ENCODE peak calls at places on chromosomes 4 and X, in five cellular contexts. One of them, this sample, is unnamed.

GRCh38 chr4:122854444-122854843 is 27.8 kb downstream of the FGF2 start:
- DNase-seq in mesenchymal stem cell: no peak
- DNase-seq in H9: no peak
- DNase-seq in H1: no peak
- DNase-seq in trophoblast cell: no peak
- DNase-seq in this sample: no peak

GRCh38 chr4:15349426-15349825 is 78.4 kb upstream of the C1QTNF7 start:
- DNase-seq in trophoblast cell: no peak
- DNase-seq in H9: no peak
- DNase-seq in mesenchymal stem cell: no peak
- DNase-seq in H1: no peak
- DNase-seq in this sample: no peak

GRCh38 chrX:43968347-43968746 is 4.8 kb downstream of the NDP start:
- DNase-seq in H9: no peak
- DNase-seq in H1: no peak
- DNase-seq in mesenchymal stem cell: no peak
- DNase-seq in trophoblast cell: no peak
- DNase-seq in this sample: no peak

GRCh38 chr4:100828986-100829685 is 311.3 kb upstream of the EMCN start:
- DNase-seq in trophoblast cell: no peak
- DNase-seq in mesenchymal stem cell: no peak
- DNase-seq in H1: no peak
- DNase-seq in H9: no peak
- DNase-seq in this sample: no peak

GRCh38 chr4:128394778-128395177 is 107.2 kb upstream of the PGRMC2 start:
- DNase-seq in H1: no peak
- DNase-seq in trophoblast cell: no peak
- DNase-seq in mesenchymal stem cell: peak
- DNase-seq in H9: no peak
- DNase-seq in this sample: no peak

GRCh38 chrX:121871122-121871521 is 823.7 kb downstream of the GLUD2 start:
- DNase-seq in H1: no peak
- DNase-seq in H9: no peak
- DNase-seq in trophoblast cell: no peak
- DNase-seq in mesenchymal stem cell: no peak
- DNase-seq in this sample: no peak

GRCh38 chrX:150436200-150436599 is 73.1 kb downstream of the MAMLD1 start:
- DNase-seq in mesenchymal stem cell: no peak
- DNase-seq in H1: no peak
- DNase-seq in H9: no peak
- DNase-seq in trophoblast cell: no peak
- DNase-seq in this sample: no peak

GRCh38 chr4:59175588-59175987 is 2024.5 kb upstream of the ADGRL3 start:
- DNase-seq in trophoblast cell: no peak
- DNase-seq in H1: no peak
- DNase-seq in mesenchymal stem cell: no peak
- DNase-seq in H9: no peak
- DNase-seq in this sample: no peak

GRCh38 chr4:54093609-54094240 is 6.2 kb upstream of the GSX2 start:
- DNase-seq in trophoblast cell: no peak
- DNase-seq in mesenchymal stem cell: no peak
- DNase-seq in H1: no peak
- DNase-seq in H9: peak
- DNase-seq in this sample: no peak

GRCh38 chrX:2657532-2657931 is 33.6 kb upstream of the CD99 start:
- DNase-seq in trophoblast cell: no peak
- DNase-seq in mesenchymal stem cell: no peak
- DNase-seq in H1: no peak
- DNase-seq in H9: no peak
- DNase-seq in this sample: no peak

GRCh38 chr4:23881674-23882337 is 8.0 kb downstream of the PPARGC1A start:
- DNase-seq in mesenchymal stem cell: no peak
- DNase-seq in H9: no peak
- DNase-seq in H1: no peak
- DNase-seq in trophoblast cell: no peak
- DNase-seq in this sample: no peak

GRCh38 chr4:169619518-169619957 is 840 bp upstream of the CLCN3 start:
- DNase-seq in mesenchymal stem cell: peak
- DNase-seq in trophoblast cell: peak
- DNase-seq in H1: no peak
- DNase-seq in H9: peak
- DNase-seq in this sample: peak
- H3K14ac ChIP-seq in mesenchymal stem cell: no peak
- H3K14ac ChIP-seq in trophoblast cell: no peak
- H3K14ac ChIP-seq in H1: no peak
- H3K14ac ChIP-seq in H9: no peak
- H3K14ac ChIP-seq in this sample: no peak

GRCh38 chr4:140091305-140091704 is 62.7 kb downstream of the MAML3 start:
- DNase-seq in H9: no peak
- DNase-seq in H1: no peak
- DNase-seq in trophoblast cell: no peak
- DNase-seq in mesenchymal stem cell: peak
- DNase-seq in this sample: no peak
- H2BK120ac ChIP-seq in H9: no peak
- H2BK120ac ChIP-seq in H1: no peak
- H2BK120ac ChIP-seq in trophoblast cell: peak
- H2BK120ac ChIP-seq in mesenchymal stem cell: no peak
- H2BK120ac ChIP-seq in this sample: no peak

DNA sequence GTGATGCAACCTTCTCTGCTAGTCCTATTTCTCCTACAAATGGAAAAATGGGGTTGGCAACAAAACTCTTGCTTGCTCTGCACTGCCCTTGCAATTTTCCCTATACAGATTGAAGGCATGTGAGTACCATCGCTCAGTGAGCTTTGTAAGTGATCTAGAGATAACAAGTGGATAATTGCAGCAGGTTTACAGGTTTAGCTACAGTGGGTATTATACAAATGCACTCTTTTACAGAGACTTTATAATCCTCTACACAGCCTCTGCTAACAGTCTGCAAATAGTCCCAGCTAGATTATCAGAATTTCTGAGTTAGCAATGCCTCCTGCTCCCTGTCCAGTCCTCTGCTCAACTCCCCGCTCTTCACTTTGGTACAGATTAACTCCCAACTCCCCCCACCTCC is 11.1 kb downstream of the LEF1 start:
- DNase-seq in H9: no peak
- DNase-seq in trophoblast cell: no peak
- DNase-seq in mesenchymal stem cell: no peak
- DNase-seq in H1: no peak
- DNase-seq in this sample: no peak
- H2BK12ac ChIP-seq in H9: no peak
- H2BK12ac ChIP-seq in trophoblast cell: no peak
- H2BK12ac ChIP-seq in mesenchymal stem cell: no peak
- H2BK12ac ChIP-seq in H1: no peak
- H2BK12ac ChIP-seq in this sample: no peak

DNA sequence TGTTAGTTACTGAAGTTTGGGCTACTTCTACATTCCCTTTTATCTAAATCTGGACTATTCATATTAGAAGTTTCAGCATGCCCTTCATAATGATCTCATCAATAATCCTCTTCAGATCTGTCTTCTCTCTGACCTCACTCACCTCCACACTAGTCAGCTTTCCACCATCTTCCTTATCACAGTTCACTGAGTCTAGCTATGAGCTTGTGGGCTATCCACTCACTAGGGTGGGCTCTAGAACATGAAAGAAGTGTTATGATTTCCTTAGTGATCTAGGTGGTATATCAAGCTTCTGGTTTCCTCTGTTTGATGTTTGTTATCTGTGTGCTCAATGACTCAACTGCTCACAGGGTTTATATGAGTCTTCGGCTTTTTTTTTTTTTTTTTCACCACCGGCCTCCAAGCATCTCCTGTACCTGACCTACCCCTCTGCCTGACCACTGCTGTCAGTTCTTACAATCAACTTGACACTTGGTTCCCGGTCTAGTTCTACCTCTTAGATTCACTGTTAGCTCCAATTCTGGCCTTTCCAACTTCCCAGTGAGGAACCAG is 103.1 kb downstream of the PAPSS1 start:
- DNase-seq in H1: no peak
- DNase-seq in trophoblast cell: no peak
- DNase-seq in mesenchymal stem cell: no peak
- DNase-seq in H9: no peak
- DNase-seq in this sample: no peak
- H3K14ac ChIP-seq in H1: no peak
- H3K14ac ChIP-seq in trophoblast cell: no peak
- H3K14ac ChIP-seq in mesenchymal stem cell: no peak
- H3K14ac ChIP-seq in H9: no peak
- H3K14ac ChIP-seq in this sample: no peak